ENCODE peak calls at places on chromosomes 5 and 9, in seven cellular contexts. B, M, P, V, N, X and Q are unnamed samples.
A peak's percentile ranks its signal among the peaks of the same experiment; 100 is the strongest.

GRCh38 chr5:74549351-74549750 is 91.2 kb downstream of the ENC1 start:
- DNase-seq in B (no peak), M (no peak), P (no peak), V (no peak), N (no peak), X (no peak), Q (no peak)

GRCh38 chr5:131281133-131281867 is 17.4 kb downstream of the CDC42SE2 start:
- DNase-seq in B (no peak), M (peak; percentile 16), P (no peak), V (no peak), N (no peak), X (no peak), Q (no peak)

GRCh38 chr5:176901260-176902101 is 2.3 kb upstream of the HK3 start:
- DNase-seq in B (peak; percentile 36), M (no peak), P (no peak), V (no peak), N (no peak), X (no peak), Q (no peak)

GRCh38 chr5:140058212-140058932 is 15.3 kb upstream of the NRG2 start:
- DNase-seq in B (no peak), M (no peak), P (no peak), V (no peak), N (no peak), X (no peak), Q (no peak)

GRCh38 chr9:131402738-131403492 is 9.0 kb downstream of the PRRC2B start:
- DNase-seq in B (peak; percentile 80), M (peak; percentile 96), P (peak; percentile 86), V (peak; percentile 55), N (no peak), X (peak; percentile 61), Q (no peak)

GRCh38 chr5:170315154-170315553 is 17.6 kb upstream of the LCP2 start:
- DNase-seq in B (no peak), M (no peak), P (no peak), V (no peak), N (no peak), X (no peak), Q (no peak)

GRCh38 chr9:22469928-22470544 is 23.4 kb downstream of the DMRTA1 start:
- DNase-seq in B (no peak), M (peak; percentile 61), P (no peak), V (no peak), N (peak; percentile 26), X (no peak), Q (no peak)

GRCh38 chr9:123401879-123402513 is 46.0 kb downstream of the CRB2 start:
- DNase-seq in B (no peak), M (peak; percentile 73), P (no peak), V (peak; percentile 16), N (peak; percentile 23), X (no peak), Q (no peak)

GRCh38 chr9:74499111-74499601 is 2.0 kb downstream of the RORB start:
- DNase-seq in B (no peak), M (no peak), P (no peak), V (no peak), N (no peak), X (no peak), Q (no peak)

GRCh38 chr5:177018341-177018740 is 4.2 kb upstream of the ZNF346 start:
- DNase-seq in B (no peak), M (no peak), P (no peak), V (no peak), N (no peak), X (no peak), Q (no peak)

DNA sequence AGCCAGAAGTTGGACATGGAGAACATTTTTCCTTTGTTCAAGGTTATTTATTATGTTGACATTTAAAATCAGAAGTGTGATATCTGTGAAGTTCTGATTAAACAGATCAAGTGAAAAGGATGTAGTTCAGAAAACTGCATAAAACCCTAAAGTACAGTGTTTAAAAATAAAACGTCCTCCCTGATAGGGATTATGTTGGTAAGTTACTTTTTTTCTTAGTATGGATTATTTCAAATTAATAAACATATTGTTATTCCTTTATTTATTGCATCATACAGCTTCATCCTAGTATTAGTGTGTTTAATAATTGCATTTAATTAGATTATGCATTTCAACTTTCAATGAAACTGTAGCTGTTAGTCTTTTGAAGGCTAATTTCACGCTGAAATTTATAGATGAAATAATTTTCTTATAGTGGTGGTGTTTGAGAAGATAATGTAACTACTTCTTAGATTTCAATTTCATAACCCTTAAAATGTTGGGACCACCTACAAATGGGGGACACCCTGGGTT is 157.9 kb upstream of the DMRT1 start:
- DNase-seq in B (no peak), M (no peak), P (no peak), V (no peak), N (no peak), X (no peak), Q (no peak)
- H3K4me3 ChIP-seq in B (no peak overlapping the region), M (peak overlapping the region; percentile 71), P (peak overlapping the region; percentile 15), V (no peak overlapping the region), N (no peak overlapping the region), X (no peak overlapping the region), Q (no peak overlapping the region)

GRCh38 chr9:71920456-71921189 is 9.2 kb downstream of the C9orf85 start:
- DNase-seq in B (no peak), M (no peak), P (no peak), V (no peak), N (no peak), X (no peak), Q (no peak)

GRCh38 chr9:71916834-71917534 is 5.5 kb downstream of the C9orf85 start:
- DNase-seq in B (no peak), M (no peak), P (no peak), V (no peak), N (no peak), X (no peak), Q (no peak)

GRCh38 chr9:71924576-71924975 is 13.1 kb downstream of the C9orf85 start:
- DNase-seq in B (no peak), M (no peak), P (no peak), V (no peak), N (no peak), X (no peak), Q (no peak)

GRCh38 chr9:71918419-71918818 is 7.0 kb downstream of the C9orf85 start:
- DNase-seq in B (no peak), M (no peak), P (no peak), V (no peak), N (no peak), X (no peak), Q (no peak)

DNA sequence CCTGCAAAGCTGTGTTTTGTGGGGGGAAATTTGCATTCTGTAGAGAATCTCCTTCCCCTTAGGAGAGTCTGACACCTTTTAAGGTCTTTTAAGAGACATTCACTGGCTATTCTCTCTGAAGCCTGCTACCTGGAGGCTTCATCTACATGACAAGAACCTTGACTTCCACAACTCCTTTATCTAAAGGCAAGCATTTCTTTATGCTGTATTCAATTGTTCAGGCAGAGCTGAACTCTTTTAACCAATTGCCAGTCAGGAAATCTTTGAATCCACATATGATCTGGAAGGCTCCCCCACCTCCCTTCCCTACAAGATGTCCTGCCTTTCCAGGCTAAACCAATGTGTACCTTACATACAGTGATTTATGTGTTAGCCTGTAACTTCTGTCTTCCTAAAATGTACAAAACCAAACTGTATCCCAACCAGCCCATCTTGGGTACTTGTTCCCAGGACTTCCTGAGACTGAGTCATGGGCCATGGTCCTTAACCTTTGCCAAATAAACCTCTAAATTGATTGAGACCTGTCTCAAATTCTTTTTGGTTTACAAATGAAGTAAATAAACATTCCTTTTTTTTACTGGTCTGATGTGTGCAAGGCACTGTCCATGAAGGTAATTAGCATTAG is 9.9 kb downstream of the C9orf85 start:
- DNase-seq in B (no peak), M (no peak), P (no peak), V (no peak), N (no peak), X (no peak), Q (no peak)
- H3K4me3 ChIP-seq in B (no peak overlapping the region), M (no peak overlapping the region), P (no peak overlapping the region), V (no peak overlapping the region), N (no peak overlapping the region), X (no peak overlapping the region), Q (no peak overlapping the region)

GRCh38 chr5:178115835-178116405 is 2.6 kb downstream of the N4BP3 start:
- DNase-seq in B (no peak), M (no peak), P (no peak), V (no peak), N (no peak), X (no peak), Q (no peak)
- H3K4me3 ChIP-seq in B (no peak overlapping the region), M (no peak overlapping the region), P (no peak overlapping the region), V (no peak overlapping the region), N (no peak overlapping the region), X (no peak overlapping the region), Q (no peak overlapping the region)

GRCh38 chr5:126521130-126521529 is 73.9 kb downstream of the ALDH7A1 start:
- DNase-seq in B (no peak), M (no peak), P (no peak), V (no peak), N (no peak), X (no peak), Q (no peak)

GRCh38 chr5:126520593-126520953 is 74.4 kb downstream of the ALDH7A1 start:
- DNase-seq in B (no peak), M (no peak), P (no peak), V (no peak), N (no peak), X (no peak), Q (no peak)

GRCh38 chr5:126516852-126517251 is 78.2 kb downstream of the ALDH7A1 start:
- DNase-seq in B (no peak), M (peak; percentile 39), P (no peak), V (no peak), N (no peak), X (no peak), Q (no peak)

GRCh38 chr5:126516133-126516532 is 78.9 kb downstream of the ALDH7A1 start:
- DNase-seq in B (peak; percentile 81), M (peak; percentile 68), P (no peak), V (no peak), N (no peak), X (no peak), Q (no peak)

GRCh38 chr5:126519637-126520592 is 75.1 kb downstream of the ALDH7A1 start:
- DNase-seq in B (no peak), M (peak; percentile 40), P (no peak), V (no peak), N (no peak), X (no peak), Q (no peak)
- H3K4me3 ChIP-seq in B (no peak overlapping the region), M (peak overlapping the region; percentile 6), P (no peak overlapping the region), V (no peak overlapping the region), N (no peak overlapping the region), X (peak overlapping the region; percentile 27), Q (no peak overlapping the region)

DNA sequence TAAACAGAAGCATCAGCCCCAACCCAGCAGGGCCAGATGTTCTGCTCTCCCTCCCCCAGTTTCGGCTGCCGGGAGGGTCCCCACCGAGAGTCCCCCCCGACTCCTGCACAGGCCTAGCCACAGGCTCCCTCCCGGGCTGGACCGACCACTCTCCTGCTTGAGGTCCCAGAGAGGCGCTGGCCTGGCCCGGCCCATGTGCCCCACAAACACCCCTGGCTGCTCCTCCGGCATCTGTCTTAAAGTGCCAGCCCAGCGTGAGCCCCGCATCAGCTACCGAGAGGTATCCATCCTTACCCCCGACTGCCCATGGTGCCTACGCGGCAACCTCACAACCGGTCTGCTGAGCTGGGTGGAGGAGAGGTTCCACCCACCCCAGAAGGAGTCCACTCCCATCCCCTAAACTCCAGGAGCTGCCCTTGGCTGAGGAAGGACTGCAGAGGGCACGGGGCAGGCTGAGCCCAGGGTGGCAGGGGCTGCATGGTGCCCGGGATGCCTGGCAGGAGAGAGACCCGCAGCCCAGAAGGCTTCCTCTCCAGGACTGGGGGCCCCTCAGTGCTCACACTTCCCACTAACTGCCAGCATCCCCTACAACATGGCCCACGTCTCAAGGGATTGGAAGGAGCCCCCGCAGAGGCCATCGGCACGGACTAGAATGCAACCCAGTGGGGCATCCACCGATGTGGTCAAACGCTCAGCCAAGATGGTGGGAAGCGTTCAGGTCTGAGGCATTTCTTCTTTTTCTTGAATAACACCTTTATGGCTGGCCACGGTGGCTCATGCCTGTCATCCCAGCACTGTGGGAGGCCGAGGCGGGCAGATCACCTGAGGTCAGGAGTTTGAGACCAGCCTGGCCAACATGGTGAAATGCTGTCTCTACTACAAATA is 15.6 kb upstream of the EGFL7 start:
- DNase-seq in B (no peak), M (no peak), P (no peak), V (no peak), N (no peak), X (no peak), Q (no peak)
- H3K4me3 ChIP-seq in B (no peak overlapping the region), M (no peak overlapping the region), P (no peak overlapping the region), V (no peak overlapping the region), N (no peak overlapping the region), X (no peak overlapping the region), Q (no peak overlapping the region)